ENCODE peak calls at places on chromosomes 5 and 9, in eight cellular contexts. One of them, this sample, is unnamed.

GRCh38 chr9:38022995-38023394 is 46.0 kb downstream of the SHB start:
- DNase-seq in GM13976: no peak
- DNase-seq in choroid plexus epithelial cell: no peak
- DNase-seq in nephron progenitor cell: no peak
- DNase-seq in PC-3: peak
- DNase-seq in glutamatergic neuron: peak
- DNase-seq in mucosa of descending colon: peak
- DNase-seq in astrocyte: no peak
- DNase-seq in this sample: no peak

GRCh38 chr5:68290260-68290674 is 74.7 kb downstream of the PIK3R1 start:
- DNase-seq in GM13976: no peak
- DNase-seq in choroid plexus epithelial cell: peak
- DNase-seq in nephron progenitor cell: no peak
- DNase-seq in PC-3: no peak
- DNase-seq in glutamatergic neuron: no peak
- DNase-seq in mucosa of descending colon: peak
- DNase-seq in astrocyte: peak
- DNase-seq in this sample: no peak

GRCh38 chr5:97854871-97855762 is 672.1 kb upstream of the RIOK2 start:
- DNase-seq in GM13976: no peak
- DNase-seq in choroid plexus epithelial cell: peak
- DNase-seq in nephron progenitor cell: no peak
- DNase-seq in PC-3: no peak
- DNase-seq in glutamatergic neuron: no peak
- DNase-seq in mucosa of descending colon: no peak
- DNase-seq in astrocyte: peak
- DNase-seq in this sample: no peak

GRCh38 chr5:81549123-81549522 is 155.2 kb upstream of the ACOT12 start:
- DNase-seq in GM13976: no peak
- DNase-seq in choroid plexus epithelial cell: no peak
- DNase-seq in nephron progenitor cell: no peak
- DNase-seq in PC-3: no peak
- DNase-seq in glutamatergic neuron: no peak
- DNase-seq in mucosa of descending colon: no peak
- DNase-seq in astrocyte: no peak
- DNase-seq in this sample: no peak

GRCh38 chr5:175836741-175837729 is 34.3 kb upstream of the CPLX2 start:
- DNase-seq in GM13976: no peak
- DNase-seq in choroid plexus epithelial cell: no peak
- DNase-seq in nephron progenitor cell: no peak
- DNase-seq in PC-3: no peak
- DNase-seq in glutamatergic neuron: peak
- DNase-seq in mucosa of descending colon: no peak
- DNase-seq in astrocyte: no peak
- DNase-seq in this sample: no peak

GRCh38 chr9:96236854-96237545 is 65.0 kb downstream of the HSD17B3 start:
- DNase-seq in GM13976: no peak
- DNase-seq in choroid plexus epithelial cell: no peak
- DNase-seq in nephron progenitor cell: no peak
- DNase-seq in PC-3: no peak
- DNase-seq in glutamatergic neuron: no peak
- DNase-seq in mucosa of descending colon: no peak
- DNase-seq in astrocyte: no peak
- DNase-seq in this sample: no peak

GRCh38 chr9:93081931-93082330 is 14.1 kb upstream of the CARD19 start:
- DNase-seq in GM13976: no peak
- DNase-seq in choroid plexus epithelial cell: peak
- DNase-seq in nephron progenitor cell: no peak
- DNase-seq in PC-3: no peak
- DNase-seq in glutamatergic neuron: no peak
- DNase-seq in mucosa of descending colon: no peak
- DNase-seq in astrocyte: peak
- DNase-seq in this sample: no peak

GRCh38 chr5:107806271-107806670 is 135.5 kb upstream of the EFNA5 start:
- DNase-seq in GM13976: no peak
- DNase-seq in choroid plexus epithelial cell: no peak
- DNase-seq in nephron progenitor cell: no peak
- DNase-seq in PC-3: no peak
- DNase-seq in glutamatergic neuron: peak
- DNase-seq in mucosa of descending colon: no peak
- DNase-seq in astrocyte: no peak
- DNase-seq in this sample: no peak

GRCh38 chr5:159504106-159504856 is 174.0 kb upstream of the IL12B start:
- DNase-seq in GM13976: no peak
- DNase-seq in choroid plexus epithelial cell: peak
- DNase-seq in nephron progenitor cell: no peak
- DNase-seq in PC-3: no peak
- DNase-seq in glutamatergic neuron: no peak
- DNase-seq in mucosa of descending colon: no peak
- DNase-seq in astrocyte: peak
- DNase-seq in this sample: no peak

GRCh38 chr9:91465420-91465819 is 41.8 kb upstream of the NFIL3 start:
- DNase-seq in GM13976: no peak
- DNase-seq in choroid plexus epithelial cell: no peak
- DNase-seq in nephron progenitor cell: no peak
- DNase-seq in PC-3: peak
- DNase-seq in glutamatergic neuron: no peak
- DNase-seq in mucosa of descending colon: no peak
- DNase-seq in astrocyte: peak
- DNase-seq in this sample: no peak

GRCh38 chr5:7869474-7870136 is 657 bp downstream of the MTRR start:
- DNase-seq in GM13976: peak
- DNase-seq in choroid plexus epithelial cell: no peak
- DNase-seq in nephron progenitor cell: no peak
- DNase-seq in PC-3: peak
- DNase-seq in glutamatergic neuron: no peak
- DNase-seq in mucosa of descending colon: no peak
- DNase-seq in astrocyte: no peak
- DNase-seq in this sample: peak

GRCh38 chr5:131393498-131393968 is 129.7 kb downstream of the CDC42SE2 start:
- DNase-seq in GM13976: no peak
- DNase-seq in choroid plexus epithelial cell: no peak
- DNase-seq in nephron progenitor cell: no peak
- DNase-seq in PC-3: no peak
- DNase-seq in glutamatergic neuron: no peak
- DNase-seq in mucosa of descending colon: no peak
- DNase-seq in astrocyte: peak
- DNase-seq in this sample: no peak

GRCh38 chr9:83027153-83027867 is 35.6 kb downstream of the RASEF start:
- DNase-seq in GM13976: no peak
- DNase-seq in choroid plexus epithelial cell: peak
- DNase-seq in nephron progenitor cell: no peak
- DNase-seq in PC-3: peak
- DNase-seq in glutamatergic neuron: no peak
- DNase-seq in mucosa of descending colon: no peak
- DNase-seq in astrocyte: peak
- DNase-seq in this sample: no peak

GRCh38 chr9:108634669-108635462 is 220.9 kb downstream of the ACTL7B start:
- DNase-seq in GM13976: no peak
- DNase-seq in choroid plexus epithelial cell: no peak
- DNase-seq in nephron progenitor cell: no peak
- DNase-seq in PC-3: peak
- DNase-seq in glutamatergic neuron: no peak
- DNase-seq in mucosa of descending colon: no peak
- DNase-seq in astrocyte: peak
- DNase-seq in this sample: no peak

GRCh38 chr9:29750062-29750461 is 2176.8 kb upstream of the C9orf72 start:
- DNase-seq in GM13976: no peak
- DNase-seq in choroid plexus epithelial cell: peak
- DNase-seq in nephron progenitor cell: no peak
- DNase-seq in PC-3: no peak
- DNase-seq in glutamatergic neuron: no peak
- DNase-seq in mucosa of descending colon: no peak
- DNase-seq in astrocyte: peak
- DNase-seq in this sample: no peak

GRCh38 chr5:56053363-56053762 is 58.6 kb upstream of the IL6ST start:
- DNase-seq in GM13976: no peak
- DNase-seq in choroid plexus epithelial cell: no peak
- DNase-seq in nephron progenitor cell: no peak
- DNase-seq in PC-3: no peak
- DNase-seq in glutamatergic neuron: no peak
- DNase-seq in mucosa of descending colon: no peak
- DNase-seq in astrocyte: no peak
- DNase-seq in this sample: no peak

GRCh38 chr9:115015018-115015635 is 84.7 kb upstream of the TNFSF8 start:
- DNase-seq in GM13976: no peak
- DNase-seq in choroid plexus epithelial cell: peak
- DNase-seq in nephron progenitor cell: peak
- DNase-seq in PC-3: peak
- DNase-seq in glutamatergic neuron: peak
- DNase-seq in mucosa of descending colon: peak
- DNase-seq in astrocyte: no peak
- DNase-seq in this sample: no peak

GRCh38 chr5:72288923-72289322 is 31.1 kb downstream of the MRPS27 start:
- DNase-seq in GM13976: no peak
- DNase-seq in choroid plexus epithelial cell: no peak
- DNase-seq in nephron progenitor cell: no peak
- DNase-seq in PC-3: no peak
- DNase-seq in glutamatergic neuron: no peak
- DNase-seq in mucosa of descending colon: no peak
- DNase-seq in astrocyte: no peak
- DNase-seq in this sample: no peak

GRCh38 chr5:168076561-168076991 is 214.9 kb upstream of the WWC1 start:
- DNase-seq in GM13976: no peak
- DNase-seq in choroid plexus epithelial cell: peak
- DNase-seq in nephron progenitor cell: peak
- DNase-seq in PC-3: peak
- DNase-seq in glutamatergic neuron: peak
- DNase-seq in mucosa of descending colon: peak
- DNase-seq in astrocyte: no peak
- DNase-seq in this sample: no peak
- TF ChIP-seq CTCF in GM13976: peak
- TF ChIP-seq CTCF in choroid plexus epithelial cell: peak
- TF ChIP-seq CTCF in nephron progenitor cell: peak
- TF ChIP-seq CTCF in PC-3: peak
- TF ChIP-seq CTCF in glutamatergic neuron: peak
- TF ChIP-seq CTCF in mucosa of descending colon: no peak
- TF ChIP-seq CTCF in astrocyte: peak
- TF ChIP-seq CTCF in this sample: peak

DNA sequence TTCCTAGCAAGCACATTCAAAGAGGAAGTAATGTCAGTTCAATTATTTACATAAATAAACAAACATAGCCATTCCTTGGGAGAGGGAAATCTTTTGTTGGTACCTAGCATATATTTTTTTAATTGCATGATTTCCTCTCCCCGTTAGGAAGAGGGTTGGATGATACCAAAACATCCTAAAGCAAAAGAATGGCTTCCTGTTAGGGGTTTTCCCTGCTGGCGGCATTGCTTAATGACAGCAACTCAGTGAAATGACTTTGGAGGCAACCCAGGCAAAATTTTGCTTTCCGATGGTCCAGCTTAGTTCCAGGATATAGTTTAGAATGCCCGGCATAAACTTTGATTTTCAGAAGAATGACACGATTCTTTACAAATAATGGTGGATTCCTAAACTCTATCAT is 73.2 kb downstream of the MAT2B start:
- DNase-seq in GM13976: no peak
- DNase-seq in choroid plexus epithelial cell: no peak
- DNase-seq in nephron progenitor cell: no peak
- DNase-seq in PC-3: no peak
- DNase-seq in glutamatergic neuron: no peak
- DNase-seq in mucosa of descending colon: no peak
- DNase-seq in astrocyte: no peak
- DNase-seq in this sample: no peak
- TF ChIP-seq CTCF in GM13976: no peak
- TF ChIP-seq CTCF in choroid plexus epithelial cell: no peak
- TF ChIP-seq CTCF in nephron progenitor cell: no peak
- TF ChIP-seq CTCF in PC-3: no peak
- TF ChIP-seq CTCF in glutamatergic neuron: no peak
- TF ChIP-seq CTCF in mucosa of descending colon: no peak
- TF ChIP-seq CTCF in astrocyte: no peak
- TF ChIP-seq CTCF in this sample: no peak

DNA sequence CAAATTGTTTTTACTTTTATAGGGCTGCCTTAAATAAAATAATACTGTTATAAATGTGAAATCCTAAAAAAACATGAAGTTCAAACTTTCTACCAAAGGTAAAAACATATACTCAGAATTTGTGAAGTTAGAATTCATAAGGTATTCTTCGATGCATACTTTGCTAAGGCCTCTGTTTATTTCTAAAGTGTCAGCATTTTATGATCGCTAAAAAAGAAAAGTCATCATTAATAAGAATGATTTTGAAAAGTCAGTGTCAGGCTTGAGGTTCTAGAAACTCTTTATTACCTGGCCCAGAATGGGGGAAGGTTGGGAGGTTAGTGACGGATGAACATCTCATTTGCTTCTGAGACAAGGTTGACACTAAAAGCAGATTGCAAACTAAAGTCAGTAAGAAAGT is 26.2 kb upstream of the NADK2 start:
- DNase-seq in GM13976: no peak
- DNase-seq in choroid plexus epithelial cell: no peak
- DNase-seq in nephron progenitor cell: no peak
- DNase-seq in PC-3: no peak
- DNase-seq in glutamatergic neuron: no peak
- DNase-seq in mucosa of descending colon: no peak
- DNase-seq in astrocyte: no peak
- DNase-seq in this sample: no peak
- TF ChIP-seq CTCF in GM13976: no peak
- TF ChIP-seq CTCF in choroid plexus epithelial cell: no peak
- TF ChIP-seq CTCF in nephron progenitor cell: no peak
- TF ChIP-seq CTCF in PC-3: no peak
- TF ChIP-seq CTCF in glutamatergic neuron: no peak
- TF ChIP-seq CTCF in mucosa of descending colon: no peak
- TF ChIP-seq CTCF in astrocyte: no peak
- TF ChIP-seq CTCF in this sample: no peak

DNA sequence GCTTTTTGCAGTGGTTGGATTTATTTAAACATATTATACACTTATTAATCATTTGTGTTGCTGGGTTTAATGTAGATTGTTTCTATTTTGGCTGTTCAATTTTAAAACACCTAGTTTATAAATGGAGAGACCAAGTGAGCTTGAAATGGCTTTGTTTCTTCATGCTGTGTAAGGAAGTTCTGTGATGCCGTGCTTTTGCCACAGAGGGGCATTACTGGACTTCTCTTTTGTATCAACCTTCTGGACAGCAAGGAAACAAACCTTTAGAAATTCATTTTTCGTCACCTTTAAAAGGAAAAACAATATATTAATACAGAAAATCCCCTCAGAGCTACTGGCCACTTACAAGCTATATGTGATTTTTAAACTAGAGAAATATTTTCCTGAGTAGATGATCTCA is 81.9 kb downstream of the DMRTA1 start:
- DNase-seq in GM13976: no peak
- DNase-seq in choroid plexus epithelial cell: peak
- DNase-seq in nephron progenitor cell: no peak
- DNase-seq in PC-3: peak
- DNase-seq in glutamatergic neuron: no peak
- DNase-seq in mucosa of descending colon: no peak
- DNase-seq in astrocyte: no peak
- DNase-seq in this sample: peak
- TF ChIP-seq CTCF in GM13976: no peak
- TF ChIP-seq CTCF in choroid plexus epithelial cell: peak
- TF ChIP-seq CTCF in nephron progenitor cell: no peak
- TF ChIP-seq CTCF in PC-3: peak
- TF ChIP-seq CTCF in glutamatergic neuron: no peak
- TF ChIP-seq CTCF in mucosa of descending colon: no peak
- TF ChIP-seq CTCF in astrocyte: peak
- TF ChIP-seq CTCF in this sample: peak